ENCODE peak calls at places on chromosomes 7 and 10, in five cellular contexts. G is occipital lobe; C is A549; B is activated T-helper 1 cell treated with anti-CD3 and anti-CD28 coated beads, Interleukin-12 subunit alpha, Interleukin-12 subunit beta, Interleukin-2, Interleukin-4 antibody, amounts not matched to agents 30 ng/mL and 10 ng/mL and 1 ng/mL, durations not matched to agents 14 hours and 24 hours and 36 hours; E is T1000. M is an unnamed sample.

GRCh38 chr7:18019562-18019961 is 8.1 kb downstream of the PRPS1L1 start:
- DNase-seq in B (no peak), G (no peak), C (peak; percentile 41), E (no peak), M (no peak)

GRCh38 chr7:19698331-19698730 is 10.5 kb downstream of the POLR1F start:
- DNase-seq in G (no peak), B (no peak), E (no peak), C (no peak), M (no peak)

GRCh38 chr7:94109556-94109955 is 105.4 kb upstream of the BET1 start:
- DNase-seq in G (no peak), C (no peak), E (no peak), B (no peak), M (no peak)

GRCh38 chr7:106071999-106072714 is 40.0 kb downstream of the SYPL1 start:
- DNase-seq in G (no peak), E (no peak), B (no peak), C (no peak), M (no peak)

GRCh38 chr10:59561397-59562121 is 148.1 kb downstream of the SLC16A9 start:
- DNase-seq in G (peak; percentile 54), C (no peak), E (no peak), B (no peak), M (no peak)

GRCh38 chr7:124662372-124662771 is 103.2 kb downstream of the GPR37 start:
- DNase-seq in G (no peak), E (no peak), B (no peak), C (no peak), M (no peak)

GRCh38 chr7:100626530-100627237 is 14.3 kb downstream of the MOSPD3 start:
- DNase-seq in B (peak; percentile 79), G (peak; percentile 75), E (peak; percentile 68), C (peak; percentile 85), M (no peak)

GRCh38 chr10:16787361-16787791 is 29.8 kb downstream of the RSU1 start:
- DNase-seq in C (no peak), B (peak; percentile 49), G (no peak), E (no peak), M (no peak)

GRCh38 chr7:22572937-22573336 is 72.9 kb upstream of the STEAP1B start:
- DNase-seq in E (peak; percentile 75), C (peak; percentile 36), G (no peak), B (no peak), M (no peak)

GRCh38 chr10:110514848-110515247 is 17.1 kb downstream of the DUSP5 start:
- DNase-seq in C (no peak), B (no peak), E (no peak), G (no peak), M (no peak)

GRCh38 chr7:84629216-84629615 is 434.6 kb upstream of the SEMA3A start:
- DNase-seq in G (no peak), E (no peak), B (no peak), C (no peak), M (no peak)

GRCh38 chr10:126670886-126671285 is 393 bp upstream of the C10orf90 start:
- DNase-seq in E (no peak), G (peak; percentile 53), B (no peak), C (no peak), M (no peak)

GRCh38 chr7:70193514-70193913 is 595.2 kb downstream of the AUTS2 start:
- DNase-seq in C (peak; percentile 4), B (no peak), E (no peak), G (no peak), M (no peak)

GRCh38 chr7:135077642-135078041 is 70.2 kb upstream of the TMEM140 start:
- DNase-seq in G (no peak), B (no peak), E (no peak), C (no peak), M (no peak)

GRCh38 chr7:117827861-117828260 is 45.4 kb downstream of the CTTNBP2 start:
- DNase-seq in G (no peak), C (no peak), B (no peak), E (peak; percentile 4), M (peak; percentile 65)

GRCh38 chr7:111931016-111931517 is 275.1 kb downstream of the DOCK4 start:
- DNase-seq in C (no peak), B (no peak), G (no peak), E (no peak), M (no peak)

GRCh38 chr7:30460246-30460633 is 18.3 kb downstream of the NOD1 start:
- DNase-seq in C (no peak), B (no peak), G (no peak), E (no peak), M (no peak)

GRCh38 chr7:821688-822087 is 10.6 kb upstream of the SUN1 start:
- DNase-seq in G (no peak), C (no peak), B (no peak), E (no peak), M (no peak)

GRCh38 chr7:102310414-102310815 is 23.7 kb downstream of the SH2B2 start:
- DNase-seq in B (no peak), E (no peak), G (no peak), C (no peak), M (no peak)

GRCh38 chr10:58942724-58943123 is 233.7 kb upstream of the PHYHIPL start:
- DNase-seq in B (no peak), G (no peak), E (no peak), C (no peak), M (no peak)

GRCh38 chr7:121714559-121715303 is 158.2 kb upstream of the PTPRZ1 start:
- DNase-seq in C (no peak), G (no peak), E (no peak), B (no peak), M (no peak)

GRCh38 chr7:45582868-45583277 is 8.7 kb downstream of the ADCY1 start:
- DNase-seq in G (no peak), B (no peak), E (no peak), C (no peak), M (no peak)

GRCh38 chr10:74921744-74922143 is 95.3 kb downstream of the KAT6B start:
- DNase-seq in C (no peak), E (no peak), G (no peak), B (no peak), M (peak; percentile 29)

GRCh38 chr7:151632750-151633515 is 113.2 kb upstream of the RHEB start:
- DNase-seq in G (peak; percentile 26), C (no peak), B (peak; percentile 51), E (no peak), M (no peak)